ENCODE peak calls at places on chromosomes 2 and 18, in ten cellular contexts. O is esophagus squamous epithelium; R is stimulated activated CD4-positive, alpha-beta T cell treated with anti-CD3 and anti-CD28 coated beads, Interleukin-2, amount 100 ng/mL, for 24 hours; X is stimulated activated naive B cell treated with anti-CD40 and anti-IgM and Interleukin-4, amounts not matched to agents 10 μg/mL and 1 μg/mL and 100 μg/mL, for 72 hours; V is naive thymus-derived CD8-positive, alpha-beta T cell; A is vagina; J is A549; Z is NCI-H748 treated with DMSO at 0.1 percent for 48 hours; T is T-helper 9 cell; G is activated CD8-positive, alpha-beta memory T cell treated with anti-CD3 and anti-CD28 coated beads, Interleukin-2, amount 50 U/mL, for 4 hours. U is an unnamed sample.

GRCh38 chr2:53987336-53987921 is 16.6 kb upstream of the PSME4 start:
- DNase-seq in O (no peak), R (no peak), X (no peak), V (no peak), A (no peak), J (no peak), Z (peak), T (no peak), G (no peak), U (no peak)

GRCh38 chr18:67520276-67521035 is 3.9 kb upstream of the DSEL start:
- DNase-seq in O (no peak), R (no peak), X (no peak), V (no peak), A (no peak), J (no peak), Z (no peak), T (no peak), G (no peak), U (no peak)

GRCh38 chr2:9613291-9613690 is 17.5 kb downstream of the YWHAQ start:
- DNase-seq in O (no peak), R (no peak), X (no peak), V (no peak), A (no peak), J (no peak), Z (no peak), T (no peak), G (no peak), U (no peak)

GRCh38 chr2:114010001-114010400 is 120.1 kb downstream of the ACTR3 start:
- DNase-seq in O (no peak), R (no peak), X (no peak), V (no peak), A (no peak), J (no peak), Z (no peak), T (no peak), G (no peak), U (no peak)

GRCh38 chr2:135791418-135792190 is 45.4 kb downstream of the LCT start:
- DNase-seq in O (no peak), R (no peak), X (no peak), V (no peak), A (no peak), J (no peak), Z (no peak), T (no peak), G (no peak), U (no peak)

GRCh38 chr2:236785611-236786057 is 216.0 kb downstream of the ACKR3 start:
- DNase-seq in O (no peak), R (no peak), X (no peak), V (no peak), A (no peak), J (no peak), Z (no peak), T (no peak), G (no peak), U (no peak)

GRCh38 chr2:202335791-202336467 is 40.2 kb upstream of the BMPR2 start:
- DNase-seq in O (no peak), R (no peak), X (no peak), V (no peak), A (no peak), J (no peak), Z (no peak), T (no peak), G (no peak), U (no peak)

GRCh38 chr2:109174214-109174613 is 45.2 kb downstream of the SH3RF3 start:
- DNase-seq in O (no peak), R (no peak), X (no peak), V (peak), A (no peak), J (no peak), Z (no peak), T (no peak), G (no peak), U (no peak)

GRCh38 chr2:234686088-234686890 is 189.4 kb upstream of the ARL4C start:
- DNase-seq in O (no peak), R (no peak), X (no peak), V (no peak), A (no peak), J (peak), Z (no peak), T (no peak), G (no peak), U (no peak)

GRCh38 chr18:500556-501405 is at the start of gene COLEC12:
- DNase-seq in O (no peak), R (no peak), X (no peak), V (no peak), A (no peak), J (no peak), Z (no peak), T (no peak), G (no peak), U (no peak)

GRCh38 chr2:198077477-198077876 is 273.1 kb downstream of the PLCL1 start:
- DNase-seq in O (no peak), R (no peak), X (no peak), V (no peak), A (no peak), J (no peak), Z (no peak), T (no peak), G (no peak), U (no peak)

GRCh38 chr2:182616471-182617393 is 99.3 kb upstream of the DNAJC10 start:
- DNase-seq in O (no peak), R (no peak), X (no peak), V (no peak), A (no peak), J (peak), Z (no peak), T (no peak), G (no peak), U (no peak)

GRCh38 chr18:30352551-30353168 is 689.9 kb downstream of the DSC3 start:
- DNase-seq in O (no peak), R (no peak), X (no peak), V (no peak), A (no peak), J (no peak), Z (no peak), T (no peak), G (no peak), U (no peak)

GRCh38 chr2:9140570-9141378 is 65.8 kb upstream of the ASAP2 start:
- DNase-seq in O (no peak), R (no peak), X (no peak), V (no peak), A (peak), J (no peak), Z (no peak), T (no peak), G (no peak), U (no peak)

GRCh38 chr2:10009811-10010781 is 33.3 kb upstream of the KLF11 start:
- DNase-seq in O (no peak), R (no peak), X (no peak), V (no peak), A (no peak), J (no peak), Z (no peak), T (no peak), G (no peak), U (no peak)

GRCh38 chr2:75432761-75433361 is 127.9 kb downstream of the EVA1A start:
- DNase-seq in O (no peak), R (no peak), X (peak), V (no peak), A (no peak), J (no peak), Z (no peak), T (no peak), G (no peak), U (peak)

GRCh38 chr2:239966848-239967136 is 58.4 kb downstream of the NDUFA10 start:
- DNase-seq in O (no peak), R (no peak), X (no peak), V (no peak), A (no peak), J (no peak), Z (no peak), T (no peak), G (no peak), U (no peak)

GRCh38 chr2:20382965-20383800 is 32.5 kb upstream of the PUM2 start:
- DNase-seq in O (no peak), R (no peak), X (no peak), V (no peak), A (no peak), J (peak), Z (no peak), T (no peak), G (no peak), U (no peak)

GRCh38 chr2:68388772-68389171 is 23.7 kb downstream of the PLEK start:
- DNase-seq in O (no peak), R (no peak), X (peak), V (no peak), A (no peak), J (no peak), Z (no peak), T (no peak), G (no peak), U (no peak)

GRCh38 chr18:80022613-80023012 is 11.6 kb upstream of the RBFA start:
- DNase-seq in O (no peak), R (no peak), X (no peak), V (no peak), A (no peak), J (peak), Z (no peak), T (no peak), G (no peak), U (no peak)

GRCh38 chr2:110657721-110658305 is 20.1 kb downstream of the BUB1 start:
- DNase-seq in O (no peak), R (no peak), X (no peak), V (no peak), A (no peak), J (no peak), Z (no peak), T (no peak), G (no peak), U (peak)

GRCh38 chr2:204260906-204261305 is 284.4 kb upstream of the PARD3B start:
- DNase-seq in O (no peak), R (no peak), X (no peak), V (no peak), A (no peak), J (no peak), Z (no peak), T (no peak), G (no peak), U (no peak)

GRCh38 chr18:21191596-21192307 is 50.3 kb upstream of the GREB1L start:
- DNase-seq in O (no peak), R (peak), X (no peak), V (no peak), A (no peak), J (peak), Z (peak), T (no peak), G (no peak), U (no peak)

GRCh38 chr2:47833516-47833968 is 50.6 kb downstream of the MSH6 start:
- DNase-seq in O (no peak), R (no peak), X (no peak), V (no peak), A (no peak), J (no peak), Z (no peak), T (no peak), G (no peak), U (no peak)

GRCh38 chr2:48600917-48601316 is 16.7 kb upstream of the GTF2A1L start:
- DNase-seq in O (no peak), R (no peak), X (no peak), V (no peak), A (no peak), J (no peak), Z (no peak), T (no peak), G (no peak), U (no peak)

GRCh38 chr2:234722176-234722575 is 225.3 kb upstream of the ARL4C start:
- DNase-seq in O (no peak), R (no peak), X (no peak), V (no peak), A (no peak), J (no peak), Z (no peak), T (no peak), G (no peak), U (no peak)

GRCh38 chr2:44051948-44052347 is 56.2 kb upstream of the LRPPRC start:
- DNase-seq in O (no peak), R (no peak), X (no peak), V (no peak), A (no peak), J (no peak), Z (no peak), T (no peak), G (no peak), U (no peak)

GRCh38 chr18:64027931-64028695 is 58.2 kb downstream of the SERPINB8 start:
- DNase-seq in O (no peak), R (no peak), X (no peak), V (no peak), A (no peak), J (no peak), Z (no peak), T (no peak), G (no peak), U (no peak)

GRCh38 chr2:57218206-57218605 is 828.4 kb upstream of the VRK2 start:
- DNase-seq in O (no peak), R (no peak), X (no peak), V (no peak), A (no peak), J (no peak), Z (no peak), T (no peak), G (no peak), U (no peak)

GRCh38 chr18:7414459-7414858 is 152.7 kb upstream of the PTPRM start:
- DNase-seq in O (no peak), R (no peak), X (no peak), V (no peak), A (no peak), J (no peak), Z (no peak), T (no peak), G (no peak), U (no peak)

GRCh38 chr2:129812071-129812470 is 167.4 kb upstream of the RAB6C start:
- DNase-seq in O (no peak), R (no peak), X (peak), V (no peak), A (no peak), J (no peak), Z (no peak), T (no peak), G (no peak), U (no peak)

GRCh38 chr2:43269706-43270105 is 43.3 kb upstream of the ZFP36L2 start:
- DNase-seq in O (no peak), R (no peak), X (no peak), V (no peak), A (no peak), J (no peak), Z (no peak), T (no peak), G (no peak), U (no peak)

GRCh38 chr2:44456946-44457345 is 95.2 kb downstream of the CAMKMT start:
- DNase-seq in O (no peak), R (no peak), X (no peak), V (no peak), A (no peak), J (no peak), Z (no peak), T (no peak), G (no peak), U (no peak)

GRCh38 chr2:29336334-29336733 is 221.1 kb downstream of the CLIP4 start:
- DNase-seq in O (no peak), R (no peak), X (no peak), V (no peak), A (no peak), J (no peak), Z (no peak), T (no peak), G (no peak), U (no peak)

GRCh38 chr2:145380436-145381017 is 860.6 kb upstream of the ZEB2 start:
- DNase-seq in O (no peak), R (no peak), X (no peak), V (no peak), A (no peak), J (peak), Z (no peak), T (no peak), G (no peak), U (no peak)

GRCh38 chr2:30693821-30694281 is 113.4 kb downstream of the CAPN13 start:
- DNase-seq in O (no peak), R (no peak), X (no peak), V (no peak), A (peak), J (no peak), Z (no peak), T (no peak), G (no peak), U (no peak)

GRCh38 chr2:109258905-109259540 is 130.0 kb downstream of the SH3RF3 start:
- DNase-seq in O (no peak), R (no peak), X (no peak), V (no peak), A (no peak), J (no peak), Z (no peak), T (no peak), G (no peak), U (no peak)

GRCh38 chr2:160308915-160309314 is 108.8 kb upstream of the ITGB6 start:
- DNase-seq in O (no peak), R (no peak), X (no peak), V (no peak), A (no peak), J (no peak), Z (no peak), T (no peak), G (no peak), U (no peak)

GRCh38 chr2:12400543-12400942 is 316.2 kb upstream of the TRIB2 start:
- DNase-seq in O (no peak), R (no peak), X (no peak), V (no peak), A (no peak), J (no peak), Z (no peak), T (no peak), G (no peak), U (no peak)

GRCh38 chr2:47270421-47270820 is 115.3 kb upstream of the STPG4 start:
- DNase-seq in O (no peak), R (no peak), X (no peak), V (no peak), A (no peak), J (no peak), Z (no peak), T (no peak), G (no peak), U (no peak)